ENCODE peak calls at places on chromosome 1, in six cellular contexts. W is adrenal gland; K is stimulated activated CD8-positive, alpha-beta memory T cell treated with anti-CD3 and anti-CD28 coated beads, Interleukin-4, amount 100 ng/mL, for 24 hours; O is NCI-H1048; P is activated T-helper 1 cell treated with anti-CD3 and anti-CD28 coated beads, Interleukin-12 subunit alpha, Interleukin-12 subunit beta, Interleukin-2, Interleukin-4 antibody, amounts not matched to agents 30 ng/mL and 10 ng/mL and 1 ng/mL, durations not matched to agents 14 hours and 24 hours and 36 hours; L is activated gamma-delta T cell treated with anti-CD3 and anti-CD28 coated beads, Interleukin-2, amount 50 U/mL, for 16 hours. J is an unnamed sample.

GRCh38 chr1:94621802-94622201 is 80.2 kb upstream of the F3 start:
- DNase-seq in K (no peak), L (no peak), P (no peak), O (no peak), W (no peak), J (no peak)

GRCh38 chr1:52159033-52159789 is 17.3 kb downstream of the ZFYVE9 start:
- DNase-seq in O (no peak), K (no peak), P (no peak), L (no peak), W (no peak), J (no peak)

GRCh38 chr1:84348240-84348555 is 46.7 kb downstream of the SAMD13 start:
- DNase-seq in O (no peak), L (no peak), K (no peak), P (no peak), W (no peak), J (no peak)

GRCh38 chr1:233448290-233448689 is 120.8 kb downstream of the MAP3K21 start:
- DNase-seq in L (no peak), P (no peak), K (no peak), O (no peak), W (no peak), J (no peak)

GRCh38 chr1:227937031-227937430 is 10.7 kb downstream of the WNT9A start:
- DNase-seq in O (no peak), L (no peak), K (no peak), W (no peak), P (no peak), J (no peak)

GRCh38 chr1:54685335-54685905 is 30.2 kb upstream of the TTC4 start:
- DNase-seq in P (no peak), W (no peak), L (no peak), O (no peak), K (no peak), J (no peak)

GRCh38 chr1:81179239-81179638 is 621.5 kb upstream of the ADGRL2 start:
- DNase-seq in L (no peak), O (no peak), K (no peak), P (no peak), W (peak; percentile 54), J (no peak)

GRCh38 chr1:167922611-167923074 is 8.7 kb upstream of the ADCY10 start:
- DNase-seq in L (no peak), K (no peak), P (no peak), O (no peak), W (no peak), J (no peak)

GRCh38 chr1:247407180-247407616 is 8.8 kb upstream of the NLRP3 start:
- DNase-seq in P (peak; percentile 35), W (no peak), O (no peak), K (peak; percentile 44), L (no peak), J (peak; percentile 53)